ENCODE peak calls at places on chromosome 15, in ten cellular contexts. G is adipocyte; Z is colonic mucosa; S is right lobe of liver; T is effector memory CD4-positive, alpha-beta T cell; I is psoas muscle; X is ascending aorta; E is PC-3; L is body of pancreas; M is IMR-90. K is an unnamed sample. For H3K27me3 and H3K36me3, the result is how much of the 10 kb centered on the place peaks cover.

GRCh38 chr15:58752716-58753115 is 3.2 kb upstream of the ADAM10 start:
- DNase-seq in L (no peak), G (no peak), M (no peak), Z (no peak), X (no peak), T (no peak), S (no peak), I (no peak), E (no peak), K (no peak)

GRCh38 chr15:45231864-45232562 is 20.0 kb upstream of the SLC28A2 start:
- DNase-seq in T (no peak), X (no peak), L (no peak), M (no peak), Z (no peak), E (no peak), I (no peak), S (no peak), G (no peak), K (no peak)

GRCh38 chr15:71125831-71126453 is 10.7 kb downstream of the THSD4 start:
- DNase-seq in X (no peak), I (no peak), M (peak), G (no peak), E (no peak), S (no peak), Z (no peak), T (no peak), L (no peak), K (peak)

GRCh38 chr15:39573844-39574243 is 7.0 kb upstream of the THBS1 start:
- DNase-seq in I (no peak), S (no peak), M (peak), Z (no peak), E (no peak), L (no peak), X (no peak), G (peak), T (no peak), K (no peak)

GRCh38 chr15:81752149-81752942 is 293.5 kb downstream of the MEX3B start:
- DNase-seq in X (no peak), G (peak), Z (peak), S (peak), T (no peak), L (peak), M (peak), E (peak), I (peak), K (no peak)

GRCh38 chr15:31457631-31458526 is 131.2 kb downstream of the KLF13 start:
- DNase-seq in X (no peak), G (peak), L (no peak), I (no peak), Z (no peak), M (peak), S (peak), T (no peak), E (peak), K (peak)

GRCh38 chr15:80512729-80513670 is 108.8 kb downstream of the ARNT2 start:
- DNase-seq in Z (no peak), I (no peak), X (no peak), M (no peak), S (no peak), E (peak), T (no peak), L (no peak), G (peak), K (no peak)

GRCh38 chr15:91915576-91915975 is 62.1 kb downstream of the SLCO3A1 start:
- DNase-seq in S (no peak), M (no peak), Z (peak), E (no peak), T (no peak), G (no peak), I (no peak), L (no peak), X (no peak), K (no peak)

GRCh38 chr15:101126618-101127502 is 125.0 kb downstream of the CHSY1 start:
- DNase-seq in S (no peak), I (no peak), L (no peak), Z (no peak), X (no peak), T (no peak), E (peak), G (peak), M (peak), K (no peak)

GRCh38 chr15:82098674-82099073 is 52.9 kb upstream of the MEX3B start:
- DNase-seq in M (no peak), S (no peak), Z (no peak), L (no peak), I (no peak), E (no peak), X (no peak), G (no peak), T (no peak), K (no peak)

GRCh38 chr15:29934251-29934650 is 112.0 kb upstream of the TJP1 start:
- DNase-seq in E (peak), G (peak), X (no peak), L (no peak), S (no peak), Z (no peak), I (no peak), M (peak), T (no peak), K (no peak)

GRCh38 chr15:75815811-75816719 is 27.2 kb upstream of the UBE2Q2 start:
- DNase-seq in Z (no peak), G (no peak), S (no peak), X (no peak), T (no peak), L (no peak), M (no peak), E (no peak), I (no peak), K (no peak)

GRCh38 chr15:79675982-79676381 is 220.8 kb downstream of the MTHFS start:
- DNase-seq in I (no peak), M (no peak), Z (no peak), X (no peak), G (no peak), S (no peak), L (no peak), T (no peak), E (no peak), K (no peak)

GRCh38 chr15:73715417-73715816 is 31.2 kb downstream of the CD276 start:
- DNase-seq in Z (no peak), G (no peak), E (no peak), I (no peak), S (no peak), L (no peak), X (no peak), M (no peak), T (no peak), K (no peak)

GRCh38 chr15:78830514-78831228 is 19.4 kb upstream of the ADAMTS7 start:
- DNase-seq in I (no peak), Z (no peak), S (no peak), G (no peak), M (no peak), E (no peak), L (no peak), X (no peak), T (no peak), K (no peak)

GRCh38 chr15:63836579-63836978 is 2.8 kb upstream of the HERC1 start:
- DNase-seq in E (no peak), T (no peak), L (no peak), S (no peak), I (no peak), G (peak), X (no peak), M (no peak), Z (no peak), K (no peak)

GRCh38 chr15:59369597-59369996 is 3.1 kb downstream of the MYO1E start:
- DNase-seq in E (peak), I (no peak), G (no peak), T (no peak), L (no peak), X (no peak), Z (no peak), M (no peak), S (no peak), K (no peak)

DNA sequence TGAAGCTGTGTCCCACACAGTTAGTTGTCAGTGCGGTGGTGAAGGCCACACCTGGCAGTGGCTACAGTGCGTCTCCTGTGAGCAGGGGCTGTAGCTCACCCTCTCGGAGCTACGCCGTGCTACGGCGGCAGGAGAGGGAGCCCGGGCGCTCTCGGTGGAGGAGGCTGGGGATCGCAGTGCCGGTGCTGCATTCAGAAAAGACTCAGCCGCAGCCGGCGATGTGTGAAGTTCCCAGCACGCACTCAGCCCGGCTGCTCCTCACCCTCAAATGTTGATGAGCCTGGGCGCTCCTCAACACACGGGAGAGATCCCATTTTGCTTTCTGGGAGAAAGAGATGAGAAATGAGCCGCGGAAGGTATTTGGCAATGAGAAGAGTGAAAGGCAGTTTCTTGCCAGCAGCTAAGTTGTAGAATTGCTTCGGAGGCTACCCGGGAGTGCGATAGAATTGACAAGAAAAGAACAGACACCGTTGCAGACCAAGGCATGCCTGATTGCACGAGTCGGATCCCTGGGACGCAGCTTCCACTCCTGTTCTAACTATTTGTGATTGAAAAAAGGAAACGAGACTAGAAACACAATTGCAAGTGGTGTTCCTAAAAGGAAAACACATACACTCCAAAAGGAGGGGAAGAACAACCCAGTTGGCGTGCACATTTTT is at the start of gene UNC13C:
- DNase-seq in G (peak), E (no peak), Z (peak), X (no peak), T (no peak), L (peak), M (no peak), I (peak), S (no peak), K (peak)
- H3K4me3 ChIP-seq in G (peak), E (no peak), Z (no peak), X (peak), T (no peak), L (no peak), M (no peak), I (peak), S (no peak), K (peak)

GRCh38 chr15:96414875-96415274 is 84.4 kb downstream of the NR2F2 start:
- DNase-seq in S (no peak), E (no peak), I (no peak), G (no peak), X (no peak), Z (no peak), T (no peak), L (no peak), M (no peak), K (no peak)
- H3K27me3 ChIP-seq in S (under half), E (half or more), I (under half), G (half or more), X (under half), Z (half or more), T (under half), L (under half), M (half or more), K (half or more)

GRCh38 chr15:85443046-85443445 is 62.6 kb downstream of the AKAP13 start:
- DNase-seq in S (no peak), E (no peak), X (no peak), G (no peak), L (no peak), Z (no peak), I (no peak), M (no peak), T (no peak), K (no peak)
- H3K36me3 ChIP-seq in S (under half), E (under half), X (under half), G (under half), L (under half), Z (under half), I (under half), M (under half), T (under half), K (under half)

GRCh38 chr15:55743615-55743978 is 645 bp upstream of the PRTG start:
- DNase-seq in I (no peak), M (no peak), E (no peak), L (no peak), G (no peak), T (no peak), X (no peak), S (no peak), Z (no peak), K (peak)
- H3K4me3 ChIP-seq in I (peak), M (peak), E (peak), L (peak), G (peak), T (no peak), X (peak), S (peak), Z (peak), K (peak)

GRCh38 chr15:22868495-22868894 is 30.0 kb downstream of the NIPA2 start:
- DNase-seq in Z (no peak), T (no peak), I (no peak), L (no peak), M (no peak), S (no peak), X (no peak), E (no peak), G (no peak), K (no peak)
- H3K27me3 ChIP-seq in Z (under half), T (under half), I (under half), L (under half), M (under half), S (under half), X (under half), E (under half), G (under half), K (under half)

DNA sequence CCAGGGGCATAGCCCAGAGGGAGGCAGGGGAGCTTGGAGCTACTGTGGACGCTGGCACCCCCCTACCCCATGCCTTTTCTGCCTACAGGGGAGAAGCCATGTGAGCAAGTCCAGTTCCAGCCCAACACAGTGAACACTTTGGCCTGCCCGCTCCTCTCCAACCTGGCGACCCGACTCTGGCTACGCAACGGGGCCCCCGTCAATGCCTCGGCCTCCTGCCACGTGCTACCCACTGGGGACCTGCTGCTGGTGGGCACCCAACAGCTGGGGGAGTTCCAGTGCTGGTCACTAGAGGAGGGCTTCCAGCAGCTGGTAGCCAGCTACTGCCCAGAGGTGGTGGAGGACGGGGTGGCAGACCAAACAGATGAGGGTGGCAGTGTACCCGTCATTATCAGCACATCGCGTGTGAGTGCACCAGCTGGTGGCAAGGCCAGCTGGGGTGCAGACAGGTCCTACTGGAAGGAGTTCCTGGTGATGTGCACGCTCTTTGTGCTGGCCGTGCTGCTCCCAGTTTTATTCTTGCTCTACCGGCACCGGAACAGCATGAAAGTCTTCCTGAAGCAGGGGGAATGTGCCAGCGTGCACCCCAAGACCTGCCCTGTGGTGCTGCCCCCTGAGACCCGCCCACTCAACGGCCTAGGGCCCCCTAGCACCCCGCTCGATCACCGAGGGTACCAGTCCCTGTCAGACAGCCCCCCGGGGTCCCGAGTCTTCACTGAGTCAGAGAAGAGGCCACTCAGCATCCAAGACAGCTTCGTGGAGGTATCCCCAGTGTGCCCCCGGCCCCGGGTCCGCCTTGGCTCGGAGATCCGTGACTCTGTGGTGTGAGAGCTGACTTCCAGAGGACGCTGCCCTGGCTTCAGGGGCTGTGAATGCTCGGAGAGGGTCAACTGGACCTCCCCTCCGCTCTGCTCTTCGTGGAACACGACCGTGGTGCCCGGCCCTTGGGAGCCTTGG is 5.6 kb downstream of the CIB1 start:
- DNase-seq in T (no peak), E (no peak), L (peak), G (no peak), Z (no peak), X (no peak), S (no peak), I (no peak), M (no peak), K (peak)
- H3K36me3 ChIP-seq in T (under half), E (half or more), L (under half), G (half or more), Z (under half), X (half or more), S (under half), I (under half), M (half or more), K (under half)